ENCODE peak calls at places on chromosomes 7 and 10, in nine cellular contexts. Z is fibroblast of lung, I is psoas muscle, N is stomach, X is lower lobe of right lung, C is lung, W is WERI-Rb-1, J is astrocyte of the spinal cord, S is left ventricle myocardium inferior. D is an unnamed sample.

GRCh38 chr10:71478173-71478572 is 81.5 kb downstream of the CDH23 start:
- DNase-seq in Z (no peak), N (no peak), S (no peak), X (no peak), J (no peak), C (no peak), W (no peak), I (no peak), D (no peak)

GRCh38 chr7:158828343-158829020 is 827 bp downstream of the ESYT2 start:
- DNase-seq in N (peak), C (peak), W (peak), J (no peak), I (peak), S (peak), Z (no peak), X (peak), D (no peak)

GRCh38 chr7:22052221-22052639 is 106.5 kb upstream of the CDCA7L start:
- DNase-seq in N (no peak), W (no peak), I (no peak), J (no peak), Z (no peak), X (no peak), C (no peak), S (no peak), D (no peak)

GRCh38 chr7:157717211-157718174 is 380.7 kb downstream of the DNAJB6 start:
- DNase-seq in N (no peak), Z (no peak), S (no peak), J (no peak), I (no peak), C (no peak), W (no peak), X (peak), D (no peak)

GRCh38 chr10:58701398-58702135 is 188.9 kb downstream of the BICC1 start:
- DNase-seq in J (peak), I (no peak), C (no peak), X (no peak), N (no peak), Z (peak), S (no peak), W (no peak), D (peak)

GRCh38 chr7:74672343-74672915 is 14.9 kb downstream of the GTF2I start:
- DNase-seq in C (no peak), J (no peak), W (no peak), N (no peak), Z (no peak), S (no peak), X (no peak), I (no peak), D (no peak)

GRCh38 chr10:28280652-28281051 is 22.2 kb downstream of the MPP7 start:
- DNase-seq in S (no peak), N (no peak), J (peak), Z (no peak), W (no peak), X (no peak), C (no peak), I (no peak), D (peak)

GRCh38 chr7:18445916-18446520 is 49.5 kb upstream of the HDAC9 start:
- DNase-seq in X (no peak), S (no peak), Z (no peak), N (no peak), W (no peak), I (no peak), J (no peak), C (no peak), D (no peak)

GRCh38 chr10:27710009-27710408 is 35.6 kb downstream of the MKX start:
- DNase-seq in X (no peak), J (no peak), W (no peak), N (no peak), C (no peak), Z (no peak), S (no peak), I (no peak), D (no peak)

GRCh38 chr10:97024181-97025073 is 161.3 kb downstream of the SLIT1 start:
- DNase-seq in S (no peak), W (no peak), X (no peak), J (peak), I (peak), Z (peak), N (no peak), C (no peak), D (peak)

GRCh38 chr10:72692897-72693598 is 1.1 kb downstream of the MCU start:
- DNase-seq in X (no peak), N (no peak), I (no peak), Z (peak), W (no peak), J (peak), C (no peak), S (no peak), D (peak)

GRCh38 chr7:140518370-140519006 is 39.2 kb upstream of the MKRN1 start:
- DNase-seq in W (no peak), X (no peak), S (no peak), Z (no peak), N (no peak), J (no peak), I (peak), C (no peak), D (no peak)
- H3K4me3 ChIP-seq in W (no peak), X (no peak), S (no peak), Z (no peak), N (no peak), J (no peak), I (no peak), C (no peak), D (no peak)

GRCh38 chr7:86911703-86912102 is 147.8 kb downstream of the ELAPOR2 start:
- DNase-seq in S (no peak), J (no peak), C (no peak), X (no peak), Z (no peak), W (peak), N (no peak), I (no peak), D (no peak)
- TF ChIP-seq CTCF in S (no peak), J (no peak), C (no peak), X (no peak), Z (no peak), W (peak), N (no peak), I (no peak), D (no peak)

GRCh38 chr10:78800535-78801320 is 268.0 kb upstream of the ZMIZ1 start:
- DNase-seq in W (no peak), I (no peak), S (no peak), N (no peak), C (no peak), X (no peak), J (no peak), Z (no peak), D (no peak)

GRCh38 chr10:78802406-78802805 is 266.4 kb upstream of the ZMIZ1 start:
- DNase-seq in W (no peak), Z (peak), X (no peak), S (no peak), C (no peak), J (no peak), N (no peak), I (no peak), D (no peak)

GRCh38 chr10:78803710-78804109 is 265.1 kb upstream of the ZMIZ1 start:
- DNase-seq in W (no peak), X (no peak), Z (no peak), N (no peak), S (no peak), I (no peak), J (no peak), C (no peak), D (no peak)

GRCh38 chr10:78804356-78805032 is 264.3 kb upstream of the ZMIZ1 start:
- DNase-seq in J (no peak), X (no peak), N (no peak), C (no peak), W (no peak), Z (peak), I (no peak), S (peak), D (peak)

DNA sequence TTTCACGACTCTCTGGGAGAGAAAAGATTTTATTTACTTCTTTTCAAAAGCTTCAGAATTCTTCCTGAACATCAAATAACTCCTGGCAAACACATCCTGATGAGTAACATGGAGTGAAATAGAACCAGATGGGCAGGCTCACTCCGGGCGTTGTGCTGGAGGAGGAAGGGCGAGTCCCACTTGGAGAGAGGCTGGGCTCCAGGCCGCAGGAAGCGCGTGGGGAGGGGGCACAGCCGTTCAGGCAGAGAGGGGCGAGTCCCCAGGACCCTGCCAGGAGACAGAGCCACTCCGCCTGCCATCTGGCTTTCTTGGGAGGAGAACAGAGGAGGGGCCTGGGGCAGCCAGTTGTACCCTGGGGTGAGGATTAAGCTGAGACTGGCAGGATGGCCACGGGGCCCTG is 265.9 kb upstream of the ZMIZ1 start:
- DNase-seq in J (peak), S (peak), Z (peak), X (no peak), C (peak), N (no peak), W (peak), I (peak), D (peak)
- H3K4me3 ChIP-seq in J (no peak), S (no peak), Z (no peak), X (no peak), C (no peak), N (no peak), W (no peak), I (no peak), D (no peak)

GRCh38 chr10:91643700-91644099 is 10.8 kb upstream of the PPP1R3C start:
- DNase-seq in J (no peak), S (no peak), Z (no peak), W (peak), C (no peak), I (no peak), X (no peak), N (peak), D (no peak)
- TF ChIP-seq CTCF in J (peak), S (peak), Z (peak), W (peak), C (no peak), I (no peak), X (no peak), N (peak), D (peak)

DNA sequence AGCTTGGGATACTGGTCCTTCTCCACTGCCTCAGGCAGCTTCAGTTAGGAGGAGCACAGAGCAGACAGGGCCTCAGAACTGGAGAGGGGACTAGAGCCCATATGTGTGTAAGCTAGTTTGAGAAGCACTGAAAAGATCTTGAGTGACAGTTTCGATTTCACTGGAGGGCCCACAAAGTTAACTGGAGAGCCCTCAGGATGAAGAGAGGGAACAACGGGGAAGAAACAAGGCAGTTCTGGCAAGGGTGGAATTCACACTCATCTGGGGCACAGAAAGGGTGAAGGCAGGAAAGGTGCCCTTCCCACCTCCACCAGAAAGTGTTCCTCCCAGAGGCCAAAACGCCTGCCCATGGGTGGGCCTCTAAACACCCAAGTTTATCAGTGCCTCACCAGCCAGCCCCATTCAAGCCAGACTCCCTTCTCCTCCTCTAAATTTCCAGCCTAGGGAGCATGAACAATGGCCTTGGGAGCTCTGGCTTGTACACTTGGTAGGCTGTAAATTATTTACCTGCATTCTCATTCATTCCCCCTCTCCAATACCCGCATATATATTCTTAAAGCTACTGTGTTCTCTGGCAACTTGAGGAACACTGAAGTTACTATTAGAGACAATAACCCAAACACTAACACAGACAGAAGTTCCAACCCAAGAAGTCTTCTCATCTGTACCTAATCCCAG is 3.4 kb downstream of the WDR91 start:
- DNase-seq in N (no peak), X (no peak), J (no peak), I (no peak), S (no peak), Z (no peak), C (no peak), W (no peak), D (no peak)
- H3K4me3 ChIP-seq in N (no peak), X (no peak), J (no peak), I (no peak), S (no peak), Z (no peak), C (no peak), W (no peak), D (no peak)